ENCODE peak calls at places on chromosome 20, in five cellular contexts. V, Q, K, I and J are unnamed samples.

GRCh38 chr20:46300281-46300680 is 8.0 kb downstream of the CDH22 start:
- DNase-seq in V (no peak), Q (no peak), K (no peak), I (no peak), J (no peak)

GRCh38 chr20:5119143-5119434 is 669 bp downstream of the PCNA start:
- DNase-seq in V (no peak), Q (no peak), K (no peak), I (no peak), J (no peak)

GRCh38 chr20:7136886-7137285 is 369.4 kb downstream of the BMP2 start:
- DNase-seq in V (no peak), Q (no peak), K (peak; percentile 17), I (no peak), J (no peak)

GRCh38 chr20:63879264-63879663 is 14.2 kb downstream of the TPD52L2 start:
- DNase-seq in V (no peak), Q (no peak), K (no peak), I (no peak), J (no peak)

GRCh38 chr20:50232651-50233324 is 42.2 kb downstream of the CEBPB start:
- DNase-seq in V (no peak), Q (no peak), K (no peak), I (no peak), J (no peak)

GRCh38 chr20:57032847-57033246 is 233.6 kb downstream of the BMP7 start:
- DNase-seq in V (no peak), Q (no peak), K (no peak), I (no peak), J (no peak)

GRCh38 chr20:25227317-25227831 is 20.5 kb upstream of the PYGB start:
- DNase-seq in V (peak; percentile 71), Q (no peak), K (peak; percentile 62), I (peak; percentile 16), J (peak; percentile 77)

GRCh38 chr20:5996765-5997164 is 46.3 kb downstream of the MCM8 start:
- DNase-seq in V (no peak), Q (no peak), K (no peak), I (no peak), J (no peak)

GRCh38 chr20:23187759-23188158 is 101.6 kb upstream of the CD93 start:
- DNase-seq in V (peak; percentile 44), Q (no peak), K (peak; percentile 47), I (no peak), J (no peak)

GRCh38 chr20:50341880-50342637 is 151.4 kb downstream of the CEBPB start:
- DNase-seq in V (no peak), Q (no peak), K (no peak), I (no peak), J (no peak)

GRCh38 chr20:63741676-63742380 is 2.3 kb downstream of the SLC2A4RG start:
- DNase-seq in V (no peak), Q (no peak), K (no peak), I (no peak), J (no peak)

GRCh38 chr20:49785851-49786174 is 26.8 kb upstream of the SLC9A8 start:
- DNase-seq in V (no peak), Q (no peak), K (no peak), I (no peak), J (no peak)

GRCh38 chr20:62143118-62143975 is at the start of the genes PSMA7 and SS18L1:
- DNase-seq in V (peak; percentile 88), Q (peak; percentile 86), K (peak; percentile 86), I (peak; percentile 72), J (peak; percentile 86)

GRCh38 chr20:46226602-46227001 is 81.7 kb downstream of the CDH22 start:
- DNase-seq in V (no peak), Q (no peak), K (peak; percentile 23), I (no peak), J (no peak)

GRCh38 chr20:62921119-62921687 is 5.1 kb downstream of the DIDO1 start:
- DNase-seq in V (peak; percentile 49), Q (no peak), K (peak; percentile 68), I (peak; percentile 75), J (no peak)

GRCh38 chr20:59253325-59253724 is 47.1 kb upstream of the EDN3 start:
- DNase-seq in V (no peak), Q (no peak), K (no peak), I (no peak), J (no peak)

GRCh38 chr20:48709744-48710143 is 118.1 kb downstream of the PREX1 start:
- DNase-seq in V (no peak), Q (no peak), K (no peak), I (no peak), J (no peak)

GRCh38 chr20:29497261-29497671 is 1760.2 kb upstream of the DEFB115 start:
- DNase-seq in V (peak; percentile 53), Q (no peak), K (no peak), I (no peak), J (no peak)

GRCh38 chr20:227439-228105 is 514 bp downstream of the DEFB129 start:
- DNase-seq in V (no peak), Q (no peak), K (no peak), I (peak; percentile 9), J (no peak)

GRCh38 chr20:50101900-50102299 is 11.1 kb downstream of the UBE2V1 start:
- DNase-seq in V (no peak), Q (no peak), K (no peak), I (no peak), J (no peak)

GRCh38 chr20:34560141-34560523 is 1.6 kb downstream of the MAP1LC3A start:
- DNase-seq in V (no peak), Q (no peak), K (no peak), I (no peak), J (no peak)

GRCh38 chr20:61742097-61742805 is 323.4 kb downstream of the TAF4 start:
- DNase-seq in V (no peak), Q (no peak), K (no peak), I (no peak), J (no peak)

GRCh38 chr20:57266251-57267157 is at the start of gene BMP7:
- DNase-seq in V (no peak), Q (no peak), K (peak; percentile 33), I (no peak), J (no peak)

GRCh38 chr20:7113577-7114466 is 346.3 kb downstream of the BMP2 start:
- DNase-seq in V (peak; percentile 50), Q (no peak), K (peak; percentile 43), I (peak; percentile 31), J (no peak)

GRCh38 chr20:41534842-41535241 is 83.3 kb downstream of the CHD6 start:
- DNase-seq in V (no peak), Q (no peak), K (peak; percentile 11), I (no peak), J (no peak)

GRCh38 chr20:25135031-25135430 is 53.1 kb upstream of the VSX1 start:
- DNase-seq in V (no peak), Q (no peak), K (no peak), I (no peak), J (no peak)

GRCh38 chr20:61880706-61881105 is 185.0 kb downstream of the TAF4 start:
- DNase-seq in V (no peak), Q (no peak), K (no peak), I (no peak), J (no peak)

GRCh38 chr20:31543966-31544598 is 29.8 kb downstream of the HM13 start:
- DNase-seq in V (no peak), Q (peak; percentile 37), K (peak; percentile 72), I (no peak), J (no peak)

GRCh38 chr20:58911309-58911708 is 58.8 kb downstream of the GNAS start:
- DNase-seq in V (no peak), Q (no peak), K (no peak), I (no peak), J (no peak)

GRCh38 chr20:41349266-41349665 is 8.6 kb downstream of the LPIN3 start:
- DNase-seq in V (no peak), Q (no peak), K (no peak), I (no peak), J (no peak)

GRCh38 chr20:44728835-44729342 is 13.7 kb downstream of the CCN5 start:
- DNase-seq in V (peak; percentile 62), Q (peak; percentile 87), K (peak; percentile 98), I (no peak), J (peak; percentile 82)

GRCh38 chr20:46657137-46657536 is 5.9 kb upstream of the SLC13A3 start:
- DNase-seq in V (no peak), Q (no peak), K (no peak), I (no peak), J (no peak)

GRCh38 chr20:47050996-47051395 is 156.4 kb downstream of the EYA2 start:
- DNase-seq in V (no peak), Q (no peak), K (no peak), I (no peak), J (no peak)

GRCh38 chr20:38435555-38435939 is 419 bp upstream of the SNHG17 start:
- DNase-seq in V (no peak), Q (no peak), K (peak; percentile 42), I (no peak), J (no peak)

GRCh38 chr20:18805881-18806280 is 7.7 kb upstream of the SCP2D1 start:
- DNase-seq in V (no peak), Q (no peak), K (peak; percentile 48), I (no peak), J (no peak)

GRCh38 chr20:61263084-61263695 is 11.1 kb downstream of the CDH4 start:
- DNase-seq in V (no peak), Q (no peak), K (no peak), I (no peak), J (no peak)

GRCh38 chr20:19757487-19757972 is 528 bp upstream of the RIN2 start:
- DNase-seq in V (peak; percentile 90), Q (peak; percentile 77), K (peak; percentile 65), I (peak; percentile 9), J (peak; percentile 88)

GRCh38 chr20:47925603-47926002 is 140.3 kb upstream of the SULF2 start:
- DNase-seq in V (no peak), Q (no peak), K (peak; percentile 81), I (no peak), J (no peak)